ENCODE peak calls at places on chromosomes 12 and 14, in eight cellular contexts. X is A549, R is heart right ventricle, N is ovary, G is mammary epithelial cell, B is stomach, L is fibroblast of lung, T is osteoblast. C is an unnamed sample.

GRCh38 chr14:104342435-104343293 is 204.3 kb downstream of the KIF26A start:
- DNase-seq in N (peak; percentile 43), B (peak; percentile 21), R (no peak), L (no peak), G (no peak), T (peak; percentile 73), X (no peak), C (no peak)

GRCh38 chr12:24562761-24563392 is 386.0 kb downstream of the BCAT1 start:
- DNase-seq in T (peak; percentile 86), N (peak; percentile 80), G (peak; percentile 32), R (peak; percentile 8), B (no peak), L (peak; percentile 67), X (peak; percentile 12), C (peak; percentile 55)

GRCh38 chr12:93766802-93767523 is 89.8 kb downstream of the CRADD start:
- DNase-seq in L (peak; percentile 92), R (peak; percentile 69), B (no peak), G (peak; percentile 61), N (no peak), X (peak; percentile 53), T (peak; percentile 61), C (no peak)

GRCh38 chr12:12326262-12326661 is 23.8 kb downstream of the MANSC1 start:
- DNase-seq in N (no peak), T (no peak), R (no peak), X (no peak), G (no peak), B (no peak), L (no peak), C (no peak)

GRCh38 chr14:62670526-62670925 is 374.7 kb downstream of the KCNH5 start:
- DNase-seq in X (no peak), B (no peak), R (no peak), L (no peak), N (no peak), T (no peak), G (peak; percentile 59), C (no peak)

GRCh38 chr12:12541782-12542181 is 20.9 kb downstream of the DUSP16 start:
- DNase-seq in T (no peak), G (no peak), R (no peak), L (no peak), B (no peak), X (no peak), N (no peak), C (no peak)

GRCh38 chr14:102116361-102117180 is 23.1 kb upstream of the WDR20 start:
- DNase-seq in T (no peak), L (no peak), N (no peak), X (no peak), G (no peak), B (no peak), R (no peak), C (no peak)

GRCh38 chr12:54581412-54581811 is 7.0 kb downstream of the PPP1R1A start:
- DNase-seq in G (no peak), B (no peak), R (no peak), X (no peak), N (no peak), T (no peak), L (no peak), C (no peak)

GRCh38 chr12:52258335-52258901 is 16.0 kb upstream of the KRT86 start:
- DNase-seq in N (peak; percentile 52), B (peak; percentile 41), R (no peak), T (peak; percentile 93), G (no peak), L (peak; percentile 36), X (no peak), C (no peak)

GRCh38 chr12:125143491-125143890 is 78.3 kb downstream of the AACS start:
- DNase-seq in B (no peak), G (no peak), L (peak; percentile 21), T (no peak), R (peak; percentile 64), N (no peak), X (no peak), C (no peak)

GRCh38 chr14:69154779-69155178 is 1.9 kb upstream of the DCAF5 start:
- DNase-seq in T (peak; percentile 69), G (no peak), R (no peak), L (peak; percentile 23), N (no peak), X (peak; percentile 65), B (peak; percentile 55), C (no peak)
- TF ChIP-seq CTCF in T (no peak), G (peak; percentile 8), R (no peak), L (no peak), N (no peak), X (no peak), B (no peak), C (no peak)

GRCh38 chr12:2094597-2094996 is 41.8 kb downstream of the CACNA1C start:
- DNase-seq in L (no peak), B (no peak), R (no peak), T (peak; percentile 88), X (no peak), G (no peak), N (no peak), C (no peak)

GRCh38 chr12:2095878-2096277 is 43.1 kb downstream of the CACNA1C start:
- DNase-seq in R (no peak), L (no peak), T (no peak), G (peak; percentile 8), B (no peak), N (no peak), X (no peak), C (peak; percentile 13)

GRCh38 chr12:2092354-2092753 is 39.6 kb downstream of the CACNA1C start:
- DNase-seq in N (no peak), X (no peak), B (no peak), T (no peak), R (no peak), L (no peak), G (no peak), C (no peak)

GRCh38 chr12:2097617-2098016 is 44.8 kb downstream of the CACNA1C start:
- DNase-seq in R (no peak), G (no peak), T (no peak), L (no peak), X (no peak), N (no peak), B (no peak), C (no peak)

GRCh38 chr12:2092890-2093289 is 40.1 kb downstream of the CACNA1C start:
- DNase-seq in B (no peak), X (no peak), N (no peak), T (peak; percentile 96), G (peak; percentile 12), L (no peak), R (peak; percentile 62), C (no peak)
- H3K4me1 ChIP-seq in B (peaks cover 49% of the 10 kb centered on the region), X (no peaks in the 10 kb centered on the region), N (no peaks in the 10 kb centered on the region), T (peaks cover 31% of the 10 kb centered on the region), G (peaks cover 20% of the 10 kb centered on the region), L (peaks cover 6% of the 10 kb centered on the region), R (peaks cover 81% of the 10 kb centered on the region), C (no peaks in the 10 kb centered on the region)

GRCh38 chr12:121400332-121401139 is 618 bp downstream of the RNF34 start:
- DNase-seq in T (peak; percentile 51), G (peak; percentile 78), B (peak; percentile 44), R (peak; percentile 12), N (no peak), X (no peak), L (peak; percentile 21), C (peak; percentile 41)

GRCh38 chr12:121397521-121397920 is 2.4 kb upstream of the RNF34 start:
- DNase-seq in N (no peak), R (no peak), X (no peak), G (no peak), T (no peak), L (no peak), B (no peak), C (no peak)

GRCh38 chr12:121403721-121404120 is 3.8 kb downstream of the RNF34 start:
- DNase-seq in G (no peak), B (no peak), X (no peak), T (peak; percentile 58), R (no peak), L (no peak), N (no peak), C (no peak)

GRCh38 chr12:121404734-121405133 is 4.8 kb downstream of the RNF34 start:
- DNase-seq in N (no peak), T (no peak), L (peak; percentile 8), R (no peak), X (no peak), B (peak; percentile 48), G (no peak), C (no peak)

GRCh38 chr12:121399391-121400331 is at the start of gene RNF34:
- DNase-seq in B (peak; percentile 99), X (peak; percentile 93), G (peak; percentile 99), L (peak; percentile 97), T (peak; percentile 98), R (peak; percentile 99), N (peak; percentile 99), C (peak; percentile 97)
- TF ChIP-seq CTCF in B (no peak), X (no peak), G (no peak), L (no peak), T (no peak), R (no peak), N (no peak), C (peak; percentile 15)

GRCh38 chr14:58104808-58105207 is 47.2 kb downstream of the ARMH4 start:
- DNase-seq in N (no peak), R (no peak), G (peak; percentile 67), B (no peak), X (no peak), T (peak; percentile 62), L (peak; percentile 95), C (peak; percentile 24)
- H3K4me1 ChIP-seq in N (no peaks in the 10 kb centered on the region), R (peaks cover 47% of the 10 kb centered on the region), G (no peaks in the 10 kb centered on the region), B (no peaks in the 10 kb centered on the region), X (no peaks in the 10 kb centered on the region), T (peaks cover 14% of the 10 kb centered on the region), L (peaks cover 8% of the 10 kb centered on the region), C (no peaks in the 10 kb centered on the region)

GRCh38 chr14:23061995-23062394 is 4.7 kb upstream of the CDH24 start:
- DNase-seq in R (peak; percentile 63), L (peak; percentile 95), X (peak; percentile 75), T (peak; percentile 99), G (peak; percentile 88), B (peak; percentile 61), N (peak; percentile 83), C (peak; percentile 94)
- TF ChIP-seq CTCF in R (no peak), L (no peak), X (no peak), T (no peak), G (no peak), B (no peak), N (no peak), C (peak; percentile 22)

C was measured in foreskin keratinocyte.